ENCODE peak calls at places on chromosomes 1 and 21, in six cellular contexts. H, U, C, P, F and T are unnamed samples.

GRCh38 chr1:228922722-228923376 is 187.6 kb downstream of the RHOU start:
- DNase-seq in H (no peak), U (no peak), C (no peak), P (no peak), F (no peak), T (no peak)

GRCh38 chr1:64864018-64864945 is 102.1 kb downstream of the JAK1 start:
- DNase-seq in H (peak), U (peak), C (peak), P (peak), F (peak), T (no peak)

GRCh38 chr1:234564035-234565029 is 45.6 kb downstream of the IRF2BP2 start:
- DNase-seq in H (no peak), U (no peak), C (no peak), P (peak), F (no peak), T (no peak)

GRCh38 chr1:203519896-203520295 is 25.9 kb downstream of the OPTC start:
- DNase-seq in H (no peak), U (no peak), C (no peak), P (no peak), F (no peak), T (no peak)

GRCh38 chr1:39370602-39371001 is 120.8 kb upstream of the BMP8A start:
- DNase-seq in H (no peak), U (no peak), C (no peak), P (no peak), F (no peak), T (no peak)

GRCh38 chr1:160950657-160951056 is 4.0 kb downstream of the ITLN2 start:
- DNase-seq in H (no peak), U (no peak), C (no peak), P (no peak), F (no peak), T (no peak)

GRCh38 chr1:150066838-150067183 is 765 bp upstream of the VPS45 start:
- DNase-seq in H (peak), U (peak), C (peak), P (no peak), F (peak), T (no peak)

GRCh38 chr1:12475947-12476346 is 142.1 kb downstream of the DHRS3 start:
- DNase-seq in H (no peak), U (no peak), C (no peak), P (peak), F (no peak), T (no peak)

GRCh38 chr1:93446837-93447451 is 974 bp upstream of the FNBP1L start:
- DNase-seq in H (no peak), U (peak), C (no peak), P (peak), F (peak), T (no peak)

GRCh38 chr1:117128323-117129079 is 7.0 kb upstream of the TRIM45 start:
- DNase-seq in H (no peak), U (no peak), C (peak), P (peak), F (no peak), T (no peak)

GRCh38 chr1:151013518-151013917 is 5.3 kb downstream of the PRUNE1 start:
- DNase-seq in H (no peak), U (no peak), C (no peak), P (no peak), F (peak), T (no peak)

GRCh38 chr1:246425139-246425794 is 81.8 kb downstream of the SMYD3 start:
- DNase-seq in H (no peak), U (no peak), C (no peak), P (no peak), F (no peak), T (no peak)

GRCh38 chr1:19557609-19558051 is 72.3 kb upstream of the CAPZB start:
- DNase-seq in H (no peak), U (no peak), C (no peak), P (peak), F (no peak), T (no peak)

GRCh38 chr1:17120962-17121837 is 1.9 kb upstream of the PADI2 start:
- DNase-seq in H (no peak), U (no peak), C (no peak), P (no peak), F (no peak), T (no peak)

GRCh38 chr1:52002038-52002917 is 11.8 kb upstream of the RAB3B start:
- DNase-seq in H (peak), U (no peak), C (peak), P (peak), F (peak), T (peak)

GRCh38 chr1:64469614-64469976 is 334 bp upstream of the CACHD1 start:
- DNase-seq in H (no peak), U (no peak), C (no peak), P (no peak), F (no peak), T (no peak)

GRCh38 chr1:40709100-40709801 is 17.7 kb downstream of the NFYC start:
- DNase-seq in H (peak), U (peak), C (peak), P (peak), F (peak), T (peak)

GRCh38 chr1:17192394-17193221 is 12.3 kb upstream of the PADI1 start:
- DNase-seq in H (no peak), U (no peak), C (no peak), P (no peak), F (no peak), T (no peak)

GRCh38 chr1:46341222-46342083 is 846 bp downstream of the NSUN4 start:
- DNase-seq in H (no peak), U (peak), C (no peak), P (no peak), F (no peak), T (no peak)

GRCh38 chr1:59992040-59992820 is 65.7 kb upstream of the CYP2J2 start:
- DNase-seq in H (no peak), U (no peak), C (no peak), P (no peak), F (no peak), T (no peak)

GRCh38 chr1:43975249-43975961 is 645 bp downstream of the ATP6V0B start:
- DNase-seq in H (no peak), U (peak), C (peak), P (no peak), F (peak), T (no peak)

GRCh38 chr21:39576518-39577128 is 36.1 kb upstream of the B3GALT5 start:
- DNase-seq in H (no peak), U (no peak), C (no peak), P (no peak), F (no peak), T (no peak)
- H3K27ac ChIP-seq in H (no peak), U (no peak), C (no peak), P (no peak), F (no peak), T (no peak)

GRCh38 chr1:152774875-152775274 is at the start of gene LCE1F:
- DNase-seq in H (no peak), U (no peak), C (no peak), P (no peak), F (no peak), T (no peak)

GRCh38 chr1:152776361-152776760 is 1.4 kb downstream of the LCE1F start:
- DNase-seq in H (no peak), U (no peak), C (no peak), P (no peak), F (no peak), T (no peak)

GRCh38 chr1:152783095-152783494 is 3.0 kb upstream of the LCE1E start:
- DNase-seq in H (no peak), U (no peak), C (no peak), P (peak), F (no peak), T (no peak)

DNA sequence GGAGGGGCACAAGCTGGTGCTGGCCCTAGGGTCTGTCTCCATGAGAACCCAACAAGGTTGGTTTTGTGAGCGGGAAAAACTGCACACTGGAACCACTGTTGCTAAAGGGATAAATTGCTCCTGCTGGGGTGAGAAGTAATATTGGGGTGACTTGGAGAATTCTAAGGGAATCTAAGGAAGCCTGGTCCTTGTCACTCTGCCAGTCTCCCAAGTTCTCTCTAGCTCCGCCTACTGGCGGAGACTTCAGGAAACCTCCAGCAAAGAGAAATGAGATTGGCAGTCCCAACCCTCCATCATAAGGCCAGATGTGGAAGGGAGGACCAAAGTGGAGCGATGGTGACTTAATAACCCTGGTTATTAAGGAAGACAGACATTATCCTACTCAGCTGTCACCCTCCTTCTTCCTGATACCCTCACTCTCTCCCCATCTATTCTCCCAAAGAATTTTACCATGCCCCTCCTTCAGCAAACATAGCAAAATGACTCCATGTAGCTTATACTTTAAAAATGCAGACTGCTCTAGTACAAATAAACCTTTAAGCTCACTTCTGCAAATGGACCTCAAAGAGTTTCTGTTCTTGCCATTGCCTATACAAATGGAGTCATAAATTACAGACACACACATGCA is 2.7 kb downstream of the LCE1F start:
- DNase-seq in H (no peak), U (no peak), C (peak), P (peak), F (no peak), T (no peak)
- TF ChIP-seq CTCF in H (no peak), U (no peak), C (peak), P (peak), F (no peak), T (no peak)

GRCh38 chr1:21018673-21019072 is 158.0 kb downstream of the EIF4G3 start:
- DNase-seq in H (no peak), U (no peak), C (no peak), P (no peak), F (no peak), T (no peak)

GRCh38 chr1:21024918-21025317 is 151.8 kb downstream of the EIF4G3 start:
- DNase-seq in H (no peak), U (no peak), C (no peak), P (no peak), F (no peak), T (no peak)

GRCh38 chr1:21022279-21023040 is 154.2 kb downstream of the EIF4G3 start:
- DNase-seq in H (no peak), U (no peak), C (peak), P (peak), F (peak), T (peak)

GRCh38 chr1:21020151-21020550 is 156.5 kb downstream of the EIF4G3 start:
- DNase-seq in H (no peak), U (no peak), C (no peak), P (no peak), F (no peak), T (no peak)

DNA sequence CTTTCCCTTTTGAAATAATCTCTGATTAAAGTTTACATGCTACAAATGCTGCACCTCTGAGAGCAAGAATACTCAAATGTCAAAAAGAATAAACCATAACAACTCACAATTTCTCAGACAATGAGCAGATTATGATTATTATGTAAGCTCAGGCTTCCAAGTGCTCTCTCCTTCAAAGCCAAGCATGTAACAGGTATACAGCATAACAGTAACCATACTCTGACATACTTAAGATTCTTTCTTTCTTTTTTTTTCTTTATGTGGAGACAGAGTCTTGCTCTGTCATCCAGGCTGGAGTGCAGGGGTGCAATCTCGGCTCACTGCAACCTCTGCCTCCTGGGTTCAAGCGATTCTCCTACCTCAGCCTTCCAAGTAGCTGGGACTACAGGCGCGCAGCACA is 155.4 kb downstream of the EIF4G3 start:
- DNase-seq in H (no peak), U (no peak), C (no peak), P (no peak), F (no peak), T (no peak)
- H3K27ac ChIP-seq in H (no peak), U (peak), C (no peak), P (peak), F (no peak), T (peak)

GRCh38 chr1:24826510-24826909 is 81.3 kb downstream of the CLIC4 start:
- DNase-seq in H (no peak), U (no peak), C (no peak), P (no peak), F (no peak), T (no peak)

GRCh38 chr1:24827737-24828136 is 82.5 kb downstream of the CLIC4 start:
- DNase-seq in H (no peak), U (no peak), C (no peak), P (no peak), F (no peak), T (no peak)

GRCh38 chr1:24830680-24831272 is 85.5 kb downstream of the CLIC4 start:
- DNase-seq in H (no peak), U (no peak), C (peak), P (peak), F (no peak), T (no peak)

GRCh38 chr1:24828887-24829192 is 83.6 kb downstream of the CLIC4 start:
- DNase-seq in H (no peak), U (no peak), C (no peak), P (no peak), F (no peak), T (no peak)

GRCh38 chr1:24828183-24828886 is 83.1 kb downstream of the CLIC4 start:
- DNase-seq in H (no peak), U (no peak), C (no peak), P (no peak), F (no peak), T (no peak)
- TF ChIP-seq CTCF in H (no peak), U (no peak), C (no peak), P (no peak), F (no peak), T (no peak)

GRCh38 chr1:175459839-175460238 is 267.3 kb upstream of the KIAA0040 start:
- DNase-seq in H (no peak), U (no peak), C (no peak), P (no peak), F (no peak), T (no peak)
- H3K27ac ChIP-seq in H (no peak), U (no peak), C (no peak), P (no peak), F (no peak), T (no peak)

GRCh38 chr1:6393400-6394187 is at the start of gene ACOT7:
- DNase-seq in H (peak), U (peak), C (peak), P (peak), F (peak), T (peak)
- TF ChIP-seq CTCF in H (no peak), U (no peak), C (peak), P (peak), F (no peak), T (no peak)